ENCODE peak calls at places on chromosomes 3 and 15, in eight cellular contexts. I is dorsolateral prefrontal cortex, G is cardiac fibroblast, S is cardiac muscle cell, H is A549, M is adrenal gland, A is GM13976, R is psoas muscle. J is an unnamed sample.

GRCh38 chr3:95327478-95327877 is 1264.6 kb downstream of the NSUN3 start:
- DNase-seq in I (no peak), A (no peak), G (no peak), R (no peak), H (no peak), M (no peak), S (no peak), J (no peak)

GRCh38 chr3:108394563-108394962 is 98.2 kb downstream of the HHLA2 start:
- DNase-seq in S (no peak), A (no peak), R (no peak), H (no peak), I (no peak), G (no peak), M (no peak), J (no peak)

GRCh38 chr3:186320862-186321568 is 41.0 kb downstream of the DGKG start:
- DNase-seq in S (no peak), M (no peak), G (no peak), R (no peak), A (no peak), H (no peak), I (no peak), J (no peak)

GRCh38 chr3:27486328-27486727 is 2.1 kb upstream of the SLC4A7 start:
- DNase-seq in R (no peak), A (no peak), G (no peak), M (no peak), I (no peak), S (no peak), H (no peak), J (no peak)

GRCh38 chr3:183006396-183007002 is 26.2 kb upstream of the DCUN1D1 start:
- DNase-seq in S (no peak), G (no peak), A (no peak), R (no peak), M (peak), I (no peak), H (no peak), J (no peak)

GRCh38 chr15:101244039-101244781 is 7.6 kb downstream of the CHSY1 start:
- DNase-seq in I (no peak), H (no peak), S (no peak), M (no peak), G (no peak), R (no peak), A (no peak), J (no peak)

GRCh38 chr3:49899815-49900214 is 3.9 kb downstream of the MST1R start:
- DNase-seq in R (no peak), M (peak), S (peak), A (no peak), H (no peak), I (no peak), G (peak), J (no peak)

GRCh38 chr15:32842081-32842480 is 124.3 kb downstream of the GREM1 start:
- DNase-seq in M (no peak), A (no peak), R (no peak), H (no peak), G (no peak), S (no peak), I (no peak), J (no peak)

GRCh38 chr3:154969366-154969765 is 110.8 kb upstream of the MME start:
- DNase-seq in S (peak), M (no peak), H (no peak), G (peak), I (no peak), A (no peak), R (no peak), J (no peak)

GRCh38 chr3:141840737-141841544 is 35.5 kb upstream of the ATP1B3 start:
- DNase-seq in R (no peak), A (no peak), I (no peak), S (peak), H (no peak), M (no peak), G (peak), J (no peak)
- TF ChIP-seq CTCF in R (no peak), A (no peak), I (no peak), S (no peak), H (no peak), M (no peak), G (no peak), J (no peak)

DNA sequence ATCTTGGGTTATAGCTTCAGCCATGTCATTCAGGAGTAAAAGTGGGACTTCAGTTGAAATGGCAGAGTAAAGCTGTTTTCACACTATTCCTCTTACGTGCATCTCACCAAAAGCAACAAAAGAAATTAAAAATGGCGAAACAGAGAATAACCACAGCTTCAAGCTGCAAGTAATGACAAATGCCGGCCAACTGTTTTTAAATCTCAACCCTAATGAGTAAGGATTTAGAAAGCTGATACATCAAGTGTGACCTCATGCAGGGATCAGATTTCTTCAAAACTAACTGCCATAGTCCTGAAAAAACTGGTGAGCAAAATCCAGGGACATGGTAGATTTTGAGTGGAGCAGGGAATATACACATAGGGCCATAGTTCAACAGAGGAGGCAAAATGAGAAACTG is 84.7 kb downstream of the COL6A6 start:
- DNase-seq in R (no peak), I (no peak), G (no peak), M (no peak), H (no peak), A (no peak), S (no peak), J (no peak)
- TF ChIP-seq CTCF in R (no peak), I (no peak), G (no peak), M (no peak), H (no peak), A (no peak), S (no peak), J (no peak)

GRCh38 chr3:159583662-159584061 is 405.0 kb upstream of the IL12A start:
- DNase-seq in M (no peak), R (no peak), A (no peak), S (no peak), I (no peak), G (no peak), H (no peak), J (no peak)

DNA sequence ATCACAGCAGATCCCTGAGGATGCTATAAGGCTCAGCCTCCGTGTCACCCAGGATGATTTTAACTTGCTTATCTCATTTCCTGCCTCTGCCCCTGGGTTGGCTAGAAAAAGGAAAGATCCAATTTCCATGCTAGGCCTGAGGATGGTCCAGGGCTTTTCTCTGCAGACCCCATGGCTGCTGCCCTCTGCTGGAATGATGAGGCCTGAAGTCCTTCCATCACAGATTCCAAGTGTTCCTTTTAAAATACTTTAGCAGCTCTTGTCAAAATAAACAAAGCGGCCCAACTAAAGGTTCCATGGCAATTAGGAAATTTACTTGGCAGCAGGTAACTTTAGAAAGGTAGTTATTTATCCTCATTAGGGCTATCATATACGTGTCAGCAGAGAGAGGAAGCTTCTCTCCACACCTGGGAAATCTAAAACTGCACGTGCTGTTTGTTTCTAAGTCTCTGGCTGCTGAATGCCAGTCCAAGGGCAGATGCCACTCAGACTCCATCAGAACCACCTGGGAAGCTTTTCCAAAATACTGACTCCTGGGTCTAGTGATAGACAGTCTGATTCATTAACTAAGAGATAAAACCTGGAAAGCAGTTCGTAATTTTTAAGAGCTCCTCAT is 401.9 kb upstream of the IL12A start:
- DNase-seq in M (peak), G (peak), S (peak), R (no peak), H (peak), A (no peak), I (no peak), J (no peak)
- TF ChIP-seq CTCF in M (peak), G (peak), S (peak), R (no peak), H (peak), A (peak), I (peak), J (no peak)

DNA sequence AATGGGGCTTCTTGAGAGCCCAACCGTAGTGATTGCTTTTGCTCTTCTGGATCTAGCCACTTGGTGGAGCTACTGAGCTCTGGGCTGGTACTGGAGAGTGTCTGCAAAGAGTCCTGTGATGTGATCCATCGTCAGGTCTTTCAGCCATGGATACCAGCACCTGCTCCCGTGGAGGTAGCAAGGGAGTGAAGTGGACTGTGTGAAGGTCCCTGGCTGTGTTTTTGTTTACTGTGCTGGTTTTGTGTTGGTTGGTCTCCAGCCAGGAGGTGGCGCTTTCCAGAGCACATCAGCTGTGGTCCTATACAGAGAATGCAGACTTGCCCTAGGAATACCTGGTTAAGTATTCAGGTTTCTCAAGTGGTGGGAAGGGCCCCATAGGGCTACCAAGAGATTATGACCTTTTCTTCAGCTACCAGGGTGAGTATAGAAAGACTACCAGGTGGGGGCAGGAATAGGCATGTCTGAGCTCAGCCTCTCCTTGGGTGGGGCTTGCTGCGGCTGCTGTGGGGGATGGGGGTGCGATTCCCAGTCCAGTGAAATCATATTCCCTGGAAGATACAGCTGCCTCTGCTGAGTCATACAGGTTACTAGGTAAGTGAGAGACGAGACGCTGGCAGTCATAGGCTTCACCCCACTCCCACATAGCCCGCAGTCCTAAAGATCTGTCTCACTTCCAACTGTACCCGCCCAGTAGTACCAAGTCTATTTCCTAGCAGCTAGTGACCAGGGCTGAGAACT is 733.7 kb downstream of the ZNF385D start:
- DNase-seq in I (no peak), A (no peak), R (no peak), H (peak), G (peak), M (peak), S (peak), J (no peak)
- TF ChIP-seq CTCF in I (no peak), A (peak), R (no peak), H (no peak), G (peak), M (no peak), S (peak), J (no peak)

GRCh38 chr3:126522363-126522788 is 1.6 kb upstream of the CHST13 start:
- DNase-seq in S (peak), M (peak), I (peak), A (peak), H (peak), G (peak), R (peak), J (no peak)

GRCh38 chr3:126525091-126525852 is 1.3 kb downstream of the CHST13 start:
- DNase-seq in M (no peak), H (no peak), G (no peak), A (no peak), I (no peak), R (no peak), S (no peak), J (no peak)

GRCh38 chr3:126525853-126526667 is 2.1 kb downstream of the CHST13 start:
- DNase-seq in I (no peak), G (no peak), H (no peak), M (no peak), A (no peak), S (no peak), R (no peak), J (no peak)

GRCh38 chr3:126524429-126524988 is 554 bp downstream of the CHST13 start:
- DNase-seq in H (no peak), A (no peak), R (no peak), S (no peak), I (no peak), G (no peak), M (peak), J (no peak)

GRCh38 chr3:126523745-126524428 is at the start of gene CHST13:
- DNase-seq in H (peak), S (peak), R (peak), G (peak), M (peak), A (no peak), I (no peak), J (no peak)
- TF ChIP-seq CTCF in H (no peak), S (no peak), R (peak), G (no peak), M (no peak), A (no peak), I (no peak), J (no peak)

DNA sequence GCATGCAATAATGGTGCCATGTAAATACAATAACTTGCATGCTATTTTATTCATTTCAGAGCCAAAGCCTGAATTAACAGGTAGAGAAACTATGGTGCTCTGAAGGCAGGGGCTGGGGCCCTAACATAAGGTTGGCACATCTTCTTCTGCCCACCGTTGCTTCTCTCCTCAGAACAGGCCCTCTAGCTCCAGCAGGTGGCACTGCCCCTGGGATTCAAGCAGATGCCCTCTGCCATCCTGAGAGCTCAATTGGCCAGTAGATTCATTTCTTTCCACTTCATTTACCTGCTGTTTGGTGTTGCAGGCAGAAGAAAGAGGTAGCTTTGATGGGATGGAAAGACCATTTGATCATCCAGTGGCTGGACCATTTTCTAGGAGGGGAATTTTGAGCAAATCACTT is 130.5 kb downstream of the FOXB1 start:
- DNase-seq in M (peak), I (no peak), R (no peak), G (no peak), H (peak), A (no peak), S (no peak), J (no peak)
- TF ChIP-seq CTCF in M (no peak), I (no peak), R (no peak), G (no peak), H (peak), A (no peak), S (peak), J (no peak)

GRCh38 chr3:25021816-25022215 is 406.2 kb upstream of the RARB start:
- DNase-seq in I (no peak), S (peak), A (no peak), M (peak), R (no peak), G (peak), H (peak), J (no peak)
- TF ChIP-seq CTCF in I (peak), S (peak), A (no peak), M (peak), R (peak), G (peak), H (peak), J (no peak)

GRCh38 chr3:73694988-73695757 is 70.4 kb upstream of the PDZRN3 start:
- DNase-seq in S (no peak), A (no peak), I (no peak), H (no peak), M (no peak), G (no peak), R (no peak), J (no peak)
- TF ChIP-seq CTCF in S (no peak), A (no peak), I (no peak), H (no peak), M (no peak), G (no peak), R (no peak), J (no peak)